ENCODE peak calls at places on chromosome 12, in five cellular contexts. A is foreskin fibroblast, V is K562, F is PC-9, Z is transverse colon. N is an unnamed sample.
A peak's percentile ranks its signal among the peaks of the same experiment; 100 is the strongest.

GRCh38 chr12:112285600-112286401 is 96.4 kb downstream of the HECTD4 start:
- DNase-seq in A (no peak), V (no peak), F (no peak), Z (no peak), N (no peak)

GRCh38 chr12:176321-177181 is 37.4 kb downstream of the SLC6A12 start:
- DNase-seq in A (peak; percentile 28), V (no peak), F (peak; percentile 59), Z (peak; percentile 75), N (no peak)

GRCh38 chr12:14833336-14833735 is 10.0 kb downstream of the ART4 start:
- DNase-seq in A (no peak), V (no peak), F (no peak), Z (no peak), N (no peak)

GRCh38 chr12:103955811-103956514 is 9.7 kb upstream of the TDG start:
- DNase-seq in A (no peak), V (no peak), F (no peak), Z (no peak), N (no peak)

GRCh38 chr12:92362109-92362508 is 216.5 kb upstream of the BTG1 start:
- DNase-seq in A (no peak), V (no peak), F (no peak), Z (no peak), N (no peak)

GRCh38 chr12:51721281-51721940 is 127.1 kb downstream of the FIGNL2 start:
- DNase-seq in A (peak; percentile 67), V (no peak), F (no peak), Z (no peak), N (peak; percentile 46)

GRCh38 chr12:99413751-99414150 is 233.8 kb upstream of the GARIN6 start:
- DNase-seq in A (no peak), V (no peak), F (no peak), Z (no peak), N (no peak)

GRCh38 chr12:107384645-107385044 is 291.3 kb upstream of the CRY1 start:
- DNase-seq in A (no peak), V (no peak), F (no peak), Z (no peak), N (no peak)

GRCh38 chr12:51150777-51151176 is 22.2 kb downstream of the TFCP2 start:
- DNase-seq in A (no peak), V (no peak), F (no peak), Z (no peak), N (no peak)

GRCh38 chr12:132108211-132108832 is 35.8 kb downstream of the DDX51 start:
- DNase-seq in A (no peak), V (no peak), F (no peak), Z (no peak), N (no peak)

GRCh38 chr12:120069278-120069677 is 47.3 kb downstream of the RAB35 start:
- DNase-seq in A (no peak), V (no peak), F (no peak), Z (no peak), N (no peak)

GRCh38 chr12:120066341-120066740 is 50.2 kb downstream of the RAB35 start:
- DNase-seq in A (no peak), V (no peak), F (peak; percentile 43), Z (no peak), N (no peak)

GRCh38 chr12:120065472-120065871 is 51.1 kb downstream of the RAB35 start:
- DNase-seq in A (no peak), V (no peak), F (peak; percentile 85), Z (no peak), N (no peak)

GRCh38 chr12:120067084-120067869 is 49.3 kb downstream of the RAB35 start:
- DNase-seq in A (no peak), V (no peak), F (no peak), Z (no peak), N (no peak)

DNA sequence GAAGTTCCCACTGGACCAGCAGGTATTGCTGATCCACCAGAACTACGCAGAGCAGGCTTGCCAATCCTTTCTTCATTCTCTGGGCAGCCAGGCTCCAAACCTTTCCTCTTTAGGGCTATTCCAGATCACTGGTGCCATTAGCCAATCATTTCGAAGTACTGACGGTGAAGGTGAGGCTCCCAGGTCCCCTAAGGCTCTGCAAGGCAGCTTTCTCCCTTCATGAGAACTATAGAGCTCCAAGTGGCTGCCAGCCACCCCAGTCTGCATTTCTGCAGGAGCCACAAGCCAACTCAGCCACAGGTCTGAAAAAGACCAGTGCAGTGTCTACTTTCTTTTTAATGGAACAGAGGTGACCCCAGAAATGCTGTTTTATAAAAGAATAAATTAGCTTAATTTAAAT is 48.7 kb downstream of the RAB35 start:
- DNase-seq in A (no peak), V (no peak), F (no peak), Z (no peak), N (no peak)
- TF ChIP-seq CTCF in A (no peak), V (no peak), F (no peak), Z (no peak), N (no peak)

GRCh38 chr12:89117448-89118034 is 234.8 kb downstream of the DUSP6 start:
- DNase-seq in A (peak; percentile 28), V (no peak), F (peak; percentile 95), Z (peak; percentile 10), N (no peak)
- TF ChIP-seq CTCF in A (no peak), V (no peak), F (no peak), Z (no peak), N (no peak)

GRCh38 chr12:96497800-96498199 is 8.4 kb downstream of the CFAP54 start:
- DNase-seq in A (no peak), V (no peak), F (no peak), Z (no peak), N (no peak)
- TF ChIP-seq CTCF in A (no peak), V (no peak), F (no peak), Z (no peak), N (no peak)

GRCh38 chr12:11812558-11813421 is 163.3 kb downstream of the ETV6 start:
- DNase-seq in A (peak; percentile 39), V (no peak), F (no peak), Z (peak; percentile 50), N (peak; percentile 57)
- TF ChIP-seq CTCF in A (no peak), V (no peak), F (no peak), Z (no peak), N (peak; percentile 8)

GRCh38 chr12:18246057-18246456 is 15.3 kb upstream of the PIK3C2G start:
- DNase-seq in A (peak; percentile 35), V (no peak), F (no peak), Z (no peak), N (no peak)
- TF ChIP-seq CTCF in A (peak; percentile 35), V (no peak), F (no peak), Z (no peak), N (no peak)

GRCh38 chr12:10900972-10901371 is 8.4 kb downstream of the TAS2R13 start:
- DNase-seq in A (no peak), V (no peak), F (no peak), Z (no peak), N (no peak)

GRCh38 chr12:10896854-10897253 is 12.5 kb downstream of the TAS2R13 start:
- DNase-seq in A (no peak), V (no peak), F (no peak), Z (no peak), N (no peak)

GRCh38 chr12:10900530-10900929 is 8.8 kb downstream of the TAS2R13 start:
- DNase-seq in A (no peak), V (no peak), F (no peak), Z (no peak), N (no peak)

GRCh38 chr12:10904686-10905085 is 4.7 kb downstream of the TAS2R13 start:
- DNase-seq in A (no peak), V (no peak), F (no peak), Z (no peak), N (no peak)

GRCh38 chr12:10901427-10901826 is 7.9 kb downstream of the TAS2R13 start:
- DNase-seq in A (no peak), V (no peak), F (no peak), Z (no peak), N (no peak)
- TF ChIP-seq CTCF in A (no peak), V (peak; percentile 22), F (no peak), Z (no peak), N (no peak)

GRCh38 chr12:101940400-101940950 is 63.1 kb downstream of the DRAM1 start:
- DNase-seq in A (no peak), V (no peak), F (no peak), Z (no peak), N (no peak)
- TF ChIP-seq CTCF in A (no peak), V (no peak), F (no peak), Z (no peak), N (no peak)

GRCh38 chr12:26466709-26467108 is 271.3 kb downstream of the SSPN start:
- DNase-seq in A (no peak), V (no peak), F (no peak), Z (no peak), N (no peak)

GRCh38 chr12:26469801-26470200 is 274.4 kb downstream of the SSPN start:
- DNase-seq in A (no peak), V (no peak), F (no peak), Z (no peak), N (no peak)

GRCh38 chr12:26473291-26473690 is 277.9 kb downstream of the SSPN start:
- DNase-seq in A (peak; percentile 71), V (no peak), F (no peak), Z (no peak), N (peak; percentile 76)

DNA sequence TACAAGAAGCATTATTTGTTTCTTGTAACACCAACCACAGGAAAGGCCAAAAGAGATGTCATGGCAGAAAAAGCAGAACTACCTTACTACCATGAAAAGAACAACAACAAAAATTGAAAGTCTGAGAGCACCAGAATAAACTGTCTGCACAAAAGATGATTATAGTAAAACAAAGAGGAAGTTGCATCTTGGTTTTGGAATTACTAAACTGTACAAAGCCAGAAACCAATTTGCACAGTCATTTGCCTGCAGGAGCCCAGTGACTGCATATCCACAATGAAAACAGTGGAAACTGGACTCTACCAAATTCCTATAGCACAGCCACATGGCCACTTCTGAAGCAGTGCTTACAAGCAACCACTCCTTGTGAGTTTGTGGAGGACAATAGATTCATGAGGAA is 276.2 kb downstream of the SSPN start:
- DNase-seq in A (peak; percentile 62), V (no peak), F (no peak), Z (no peak), N (peak; percentile 73)
- TF ChIP-seq CTCF in A (no peak), V (no peak), F (no peak), Z (no peak), N (no peak)

DNA sequence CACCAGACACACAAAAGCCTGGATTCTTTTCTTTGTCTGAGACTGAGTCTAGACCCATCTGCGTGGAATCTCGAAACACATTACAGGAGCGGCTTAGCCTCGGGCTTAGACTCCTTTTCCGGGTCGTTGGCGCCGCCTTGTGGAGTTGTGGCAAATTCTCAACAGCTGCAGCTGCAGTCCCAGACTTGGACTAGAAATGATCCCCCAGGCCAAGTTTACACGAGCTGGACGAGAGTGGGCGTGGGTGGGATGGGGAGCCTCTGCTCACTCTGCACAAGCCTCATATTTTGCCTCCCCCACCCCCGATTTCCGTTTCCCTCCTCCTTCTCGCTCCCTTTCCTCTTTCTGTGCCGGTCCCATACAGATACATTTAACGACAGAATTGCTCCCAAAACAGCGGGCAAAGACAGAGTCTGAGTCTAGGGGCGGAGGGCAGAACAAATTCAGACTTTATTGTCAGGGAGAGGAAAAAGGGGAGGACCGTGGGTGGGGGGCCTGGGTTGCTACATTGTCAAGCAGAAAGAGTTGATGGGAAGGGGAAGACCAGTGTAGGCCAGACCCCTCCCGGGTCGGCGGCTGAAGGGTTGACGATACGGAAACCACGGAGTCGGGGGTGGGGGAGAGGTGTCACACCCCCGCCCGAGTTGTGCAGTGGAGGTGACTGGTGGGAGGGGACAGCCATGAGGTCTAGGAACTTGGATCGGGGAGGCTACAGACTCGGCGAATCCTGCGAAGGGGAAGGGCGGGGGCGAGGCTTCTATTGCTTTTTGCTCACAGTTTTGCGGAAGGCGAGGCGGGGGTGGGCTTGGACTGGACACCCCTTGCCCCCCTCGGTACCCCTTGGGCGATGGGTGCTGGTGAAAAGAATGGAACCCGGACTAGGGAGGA is 4.7 kb upstream of the GPR84 start:
- DNase-seq in A (peak; percentile 95), V (peak; percentile 76), F (peak; percentile 72), Z (peak; percentile 93), N (peak; percentile 86)
- TF ChIP-seq CTCF in A (peak; percentile 85), V (peak; percentile 97), F (peak; percentile 93), Z (peak; percentile 78), N (peak; percentile 85)